ENCODE peak calls at places on chromosome 6, in seven cellular contexts. H is LoVo; L is left ventricle myocardium inferior; Q is stimulated activated CD4-positive, alpha-beta T cell treated with anti-CD3 and anti-CD28 coated beads, TNF-alpha, amount 100 ng/mL, for 48 hours; F is cerebellum; T is ovary; K is NCI-H1092 treated with DMSO at 0.1 percent for 48 hours. J is an unnamed sample.

GRCh38 chr6:54835176-54835575 is 11.4 kb upstream of the FAM83B start:
- DNase-seq in H (no peak), L (no peak), Q (no peak), F (no peak), T (no peak), K (no peak), J (no peak)

GRCh38 chr6:113495521-113495920 is 361.6 kb upstream of the MARCKS start:
- DNase-seq in H (no peak), L (no peak), Q (no peak), F (no peak), T (no peak), K (no peak), J (no peak)

GRCh38 chr6:11632795-11633511 is 95.4 kb downstream of the TMEM170B start:
- DNase-seq in H (no peak), L (no peak), Q (no peak), F (no peak), T (no peak), K (no peak), J (no peak)

GRCh38 chr6:44657201-44657824 is 269.8 kb downstream of the CDC5L start:
- DNase-seq in H (no peak), L (no peak), Q (no peak), F (no peak), T (no peak), K (no peak), J (no peak)

GRCh38 chr6:82569022-82569421 is 205.4 kb downstream of the TPBG start:
- DNase-seq in H (no peak), L (no peak), Q (no peak), F (no peak), T (no peak), K (peak; percentile 79), J (no peak)

GRCh38 chr6:63527658-63528514 is 44.4 kb upstream of the LOC128125822 start:
- DNase-seq in H (peak; percentile 78), L (no peak), Q (no peak), F (no peak), T (no peak), K (no peak), J (peak; percentile 86)

GRCh38 chr6:125219451-125219942 is 65.9 kb downstream of the TPD52L1 start:
- DNase-seq in H (no peak), L (no peak), Q (no peak), F (no peak), T (no peak), K (no peak), J (no peak)

GRCh38 chr6:160248538-160248937 is 10.1 kb downstream of the SLC22A2 start:
- DNase-seq in H (no peak), L (no peak), Q (no peak), F (no peak), T (no peak), K (no peak), J (no peak)

GRCh38 chr6:52728394-52728793 is 34.9 kb downstream of the GSTA2 start:
- DNase-seq in H (no peak), L (no peak), Q (no peak), F (no peak), T (no peak), K (no peak), J (no peak)

GRCh38 chr6:37105782-37106137 is 64.2 kb upstream of the PIM1 start:
- DNase-seq in H (no peak), L (no peak), Q (no peak), F (no peak), T (no peak), K (no peak), J (no peak)

GRCh38 chr6:166558156-166559025 is 28.1 kb downstream of the RAMACL start:
- DNase-seq in H (no peak), L (no peak), Q (no peak), F (no peak), T (no peak), K (no peak), J (no peak)

GRCh38 chr6:134291156-134291555 is 26.8 kb downstream of the SGK1 start:
- DNase-seq in H (no peak), L (no peak), Q (no peak), F (no peak), T (no peak), K (no peak), J (no peak)

GRCh38 chr6:125140808-125141207 is 12.8 kb upstream of the TPD52L1 start:
- DNase-seq in H (no peak), L (no peak), Q (no peak), F (no peak), T (no peak), K (no peak), J (no peak)

GRCh38 chr6:122696853-122697252 is 82.7 kb upstream of the FABP7 start:
- DNase-seq in H (no peak), L (no peak), Q (no peak), F (no peak), T (no peak), K (no peak), J (no peak)

GRCh38 chr6:158328952-158329351 is 16.7 kb downstream of the TULP4 start:
- DNase-seq in H (no peak), L (no peak), Q (no peak), F (no peak), T (no peak), K (no peak), J (no peak)

GRCh38 chr6:14458669-14459266 is 341.2 kb downstream of the CD83 start:
- DNase-seq in H (no peak), L (no peak), Q (no peak), F (no peak), T (no peak), K (no peak), J (no peak)

GRCh38 chr6:157224957-157225574 is 98.3 kb downstream of the TMEM242 start:
- DNase-seq in H (no peak), L (no peak), Q (no peak), F (peak; percentile 51), T (no peak), K (no peak), J (no peak)

GRCh38 chr6:160586374-160586773 is 77.7 kb downstream of the LPA start:
- DNase-seq in H (no peak), L (no peak), Q (no peak), F (no peak), T (no peak), K (no peak), J (no peak)

GRCh38 chr6:13217206-13217905 is 111.0 kb downstream of the TBC1D7 start:
- DNase-seq in H (no peak), L (no peak), Q (no peak), F (no peak), T (no peak), K (no peak), J (no peak)

GRCh38 chr6:11185204-11185842 is 47.1 kb downstream of the NEDD9 start:
- DNase-seq in H (no peak), L (no peak), Q (no peak), F (no peak), T (no peak), K (no peak), J (no peak)

GRCh38 chr6:112043032-112044007 is 10.6 kb upstream of the CCN6 start:
- DNase-seq in H (peak; percentile 90), L (peak; percentile 86), Q (peak; percentile 88), F (peak; percentile 92), T (peak; percentile 93), K (peak; percentile 88), J (peak; percentile 68)

GRCh38 chr6:26284537-26285142 is 80.4 kb upstream of the BTN3A2 start:
- DNase-seq in H (no peak), L (peak; percentile 41), Q (no peak), F (no peak), T (peak; percentile 70), K (no peak), J (no peak)

GRCh38 chr6:841569-841968 is 148.6 kb upstream of the EXOC2 start:
- DNase-seq in H (no peak), L (no peak), Q (no peak), F (no peak), T (no peak), K (no peak), J (no peak)

GRCh38 chr6:83893024-83893423 is 33.5 kb downstream of the CYB5R4 start:
- DNase-seq in H (no peak), L (no peak), Q (no peak), F (no peak), T (no peak), K (no peak), J (no peak)

GRCh38 chr6:83062225-83062624 is 3.4 kb downstream of the UBE3D start:
- DNase-seq in H (no peak), L (no peak), Q (no peak), F (no peak), T (no peak), K (no peak), J (no peak)

J was measured in gastrocnemius medialis.